ENCODE peak calls at places on chromosomes 7 and 10, in eight cellular contexts. G is GM13976, Z is PC-9, R is endothelial cell of umbilical vein, B is mesothelial cell of epicardium, U is sigmoid colon, V is glutamatergic neuron, S is fibroblast of the aortic adventitia. I is an unnamed sample.

GRCh38 chr7:44045226-44046014 is 918 bp downstream of the DBNL start:
- DNase-seq in S (no peak), Z (peak; percentile 11), V (no peak), U (no peak), G (no peak), B (no peak), R (no peak), I (no peak)

GRCh38 chr10:82497451-82497850 is 622.5 kb downstream of the NRG3 start:
- DNase-seq in V (no peak), U (no peak), Z (no peak), S (peak; percentile 28), B (no peak), R (peak; percentile 16), G (no peak), I (no peak)

GRCh38 chr10:6163364-6164270 is 39.1 kb upstream of the PFKFB3 start:
- DNase-seq in R (peak; percentile 86), S (peak; percentile 78), Z (peak; percentile 57), V (peak; percentile 93), B (peak; percentile 87), U (peak; percentile 95), G (peak; percentile 97), I (peak; percentile 65)

GRCh38 chr7:131640686-131641085 is 84.3 kb upstream of the PODXL start:
- DNase-seq in V (no peak), S (no peak), R (no peak), U (no peak), G (no peak), Z (no peak), B (no peak), I (no peak)

GRCh38 chr10:104101902-104102301 is 16.2 kb upstream of the COL17A1 start:
- DNase-seq in G (no peak), R (no peak), U (no peak), B (no peak), S (no peak), V (no peak), Z (no peak), I (no peak)

GRCh38 chr10:76287856-76288255 is 856.4 kb downstream of the LRMDA start:
- DNase-seq in S (peak; percentile 74), R (no peak), V (no peak), G (no peak), U (no peak), B (no peak), Z (no peak), I (no peak)

GRCh38 chr10:22712959-22713852 is 1.2 kb downstream of the PIP4K2A start:
- DNase-seq in S (no peak), B (peak; percentile 56), G (peak; percentile 50), R (peak; percentile 52), Z (no peak), V (peak; percentile 31), U (no peak), I (peak; percentile 20)

GRCh38 chr10:130806426-130806825 is 505.1 kb downstream of the TCERG1L start:
- DNase-seq in B (peak; percentile 16), Z (no peak), U (no peak), R (no peak), G (peak; percentile 3), V (no peak), S (no peak), I (no peak)

GRCh38 chr7:125670926-125671572 is 741.4 kb upstream of the POT1 start:
- DNase-seq in U (no peak), V (no peak), S (peak; percentile 52), G (no peak), B (no peak), R (peak; percentile 61), Z (no peak), I (no peak)

GRCh38 chr10:110399163-110400094 is 94.7 kb upstream of the SMNDC1 start:
- DNase-seq in U (no peak), R (peak; percentile 95), S (peak; percentile 98), G (no peak), V (no peak), B (peak; percentile 57), Z (peak; percentile 98), I (no peak)

GRCh38 chr7:45328397-45329080 is 170.9 kb downstream of the RAMP3 start:
- DNase-seq in B (no peak), Z (no peak), R (no peak), V (no peak), U (no peak), G (no peak), S (no peak), I (no peak)

GRCh38 chr7:150378115-150378852 is 846 bp upstream of the ZNF775 start:
- DNase-seq in R (peak; percentile 77), B (peak; percentile 61), S (peak; percentile 57), V (peak; percentile 67), U (peak; percentile 76), G (no peak), Z (peak; percentile 77), I (peak; percentile 47)

GRCh38 chr7:71679480-71679879 is 547.5 kb downstream of the GALNT17 start:
- DNase-seq in S (no peak), B (no peak), V (no peak), Z (no peak), G (no peak), U (no peak), R (no peak), I (no peak)

GRCh38 chr7:155997431-155998327 is 185.4 kb upstream of the SHH start:
- DNase-seq in U (no peak), V (no peak), R (no peak), S (no peak), Z (no peak), G (no peak), B (no peak), I (no peak)

GRCh38 chr7:127940365-127941160 is 90.7 kb downstream of the LRRC4 start:
- DNase-seq in V (no peak), G (no peak), U (no peak), R (no peak), S (peak; percentile 54), Z (no peak), B (no peak), I (no peak)

GRCh38 chr7:153090757-153091156 is 331.2 kb downstream of the ACTR3B start:
- DNase-seq in V (no peak), R (no peak), G (no peak), U (no peak), Z (no peak), S (no peak), B (no peak), I (no peak)

GRCh38 chr7:2175514-2175913 is 57.2 kb downstream of the MAD1L1 start:
- DNase-seq in Z (peak; percentile 53), S (peak; percentile 99), G (no peak), V (no peak), R (peak; percentile 23), B (no peak), U (no peak), I (no peak)

GRCh38 chr10:132397036-132397541 is at the start of gene PWWP2B:
- DNase-seq in R (no peak), S (no peak), B (no peak), U (peak; percentile 77), Z (no peak), V (peak; percentile 70), G (no peak), I (no peak)

GRCh38 chr10:8045728-8046494 is 8.6 kb upstream of the GATA3 start:
- DNase-seq in S (no peak), G (no peak), U (no peak), B (no peak), V (no peak), R (peak; percentile 52), Z (no peak), I (no peak)

GRCh38 chr7:39310699-39311098 is 255.5 kb upstream of the YAE1 start:
- DNase-seq in G (no peak), R (no peak), S (no peak), B (no peak), U (no peak), Z (no peak), V (no peak), I (no peak)
- TF ChIP-seq CTCF in G (no peak), R (no peak), S (no peak), B (no peak), U (no peak), Z (no peak), V (no peak), I (no peak)

GRCh38 chr7:50957427-50957826 is 174.7 kb upstream of the GRB10 start:
- DNase-seq in B (no peak), Z (no peak), S (no peak), R (peak; percentile 80), U (no peak), V (no peak), G (no peak), I (no peak)
- TF ChIP-seq CTCF in B (no peak), Z (no peak), S (no peak), R (no peak), U (no peak), V (no peak), G (no peak), I (no peak)

GRCh38 chr7:137967143-137968018 is 34.5 kb downstream of the CREB3L2 start:
- DNase-seq in U (no peak), V (no peak), B (no peak), S (no peak), Z (peak; percentile 48), G (no peak), R (peak; percentile 66), I (no peak)

GRCh38 chr7:137969828-137970227 is 32.1 kb downstream of the CREB3L2 start:
- DNase-seq in G (no peak), R (no peak), S (no peak), Z (no peak), B (no peak), U (no peak), V (no peak), I (no peak)

GRCh38 chr7:137966636-137967142 is 35.2 kb downstream of the CREB3L2 start:
- DNase-seq in S (no peak), U (no peak), R (no peak), B (no peak), Z (no peak), G (no peak), V (no peak), I (no peak)

GRCh38 chr7:137968890-137969289 is 33.0 kb downstream of the CREB3L2 start:
- DNase-seq in Z (no peak), U (no peak), V (no peak), B (no peak), R (no peak), S (peak; percentile 56), G (no peak), I (no peak)

DNA sequence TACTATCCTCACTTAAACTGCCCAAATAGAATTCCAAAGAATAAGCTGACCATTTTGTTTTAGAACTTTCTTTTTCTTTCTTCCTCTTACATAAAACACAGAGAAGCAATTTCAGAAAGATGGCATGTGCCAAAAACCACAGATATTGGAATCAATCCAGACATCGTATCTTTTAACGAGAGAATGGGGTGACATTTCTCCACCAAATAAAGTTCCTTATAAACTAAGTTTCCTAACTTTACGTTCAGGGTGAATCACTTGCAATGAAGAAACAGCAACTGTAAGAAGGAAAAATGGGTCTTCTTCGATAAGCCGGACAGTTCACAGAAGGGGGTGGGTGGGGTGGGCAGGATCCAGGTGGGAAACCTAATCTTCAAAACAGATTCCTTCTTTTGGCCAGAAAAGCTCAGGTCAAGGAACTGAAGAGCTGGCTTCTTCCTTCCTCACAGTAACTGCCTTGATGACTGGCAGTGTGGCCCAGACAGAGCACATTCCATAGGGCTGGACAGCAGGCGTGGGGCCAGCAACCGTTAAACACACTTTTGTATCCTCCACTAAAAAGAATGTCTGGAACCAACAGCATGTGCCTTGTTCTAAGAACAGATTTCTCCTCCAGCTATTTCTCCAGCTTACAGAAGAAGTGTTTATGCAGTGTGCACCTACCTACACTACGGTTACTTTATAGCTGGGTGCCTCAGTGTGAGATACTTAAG is 31.5 kb downstream of the CREB3L2 start:
- DNase-seq in G (no peak), Z (peak; percentile 49), R (peak; percentile 84), S (peak; percentile 87), B (no peak), U (peak; percentile 86), V (no peak), I (no peak)
- TF ChIP-seq CTCF in G (no peak), Z (no peak), R (no peak), S (no peak), B (no peak), U (no peak), V (no peak), I (no peak)

GRCh38 chr7:149067869-149068268 is 22.6 kb downstream of the ZNF786 start:
- DNase-seq in S (no peak), V (no peak), Z (no peak), G (no peak), B (no peak), R (no peak), U (no peak), I (no peak)
- TF ChIP-seq CTCF in S (no peak), V (no peak), Z (peak; percentile 47), G (no peak), B (no peak), R (no peak), U (no peak), I (no peak)

I was measured in progenitor cell of endocrine pancreas.